ENCODE peak calls at places on chromosome 4, in ten cellular contexts. B, W, N, G, U, O, A, I, H and Q are unnamed samples.

GRCh38 chr4:98929341-98930267 is 671 bp upstream of the EIF4E start:
- DNase-seq in N (peak), B (peak), O (no peak), I (peak), H (peak), A (peak), G (peak), W (no peak), U (peak), Q (peak)

GRCh38 chr4:81003549-81004240 is 26.8 kb upstream of the BMP3 start:
- DNase-seq in I (no peak), N (no peak), G (peak), W (no peak), H (no peak), U (no peak), B (no peak), A (no peak), O (no peak), Q (peak)

GRCh38 chr4:156662921-156663320 is 308.7 kb downstream of the PDGFC start:
- DNase-seq in B (no peak), G (no peak), I (no peak), A (no peak), U (no peak), N (no peak), O (no peak), W (no peak), H (no peak), Q (no peak)

GRCh38 chr4:55381502-55381901 is 14.3 kb upstream of the TMEM165 start:
- DNase-seq in N (no peak), U (no peak), B (no peak), A (no peak), I (no peak), G (no peak), O (no peak), H (no peak), W (no peak), Q (no peak)

GRCh38 chr4:76856183-76856969 is 41.6 kb downstream of the SOWAHB start:
- DNase-seq in G (no peak), O (peak), W (no peak), B (no peak), H (no peak), I (no peak), A (peak), N (no peak), U (no peak), Q (no peak)

GRCh38 chr4:39976945-39977488 is 694 bp downstream of the PDS5A start:
- DNase-seq in N (peak), U (peak), B (peak), W (peak), A (peak), I (peak), H (no peak), G (peak), O (peak), Q (peak)

GRCh38 chr4:10082459-10083272 is 33.9 kb downstream of the WDR1 start:
- DNase-seq in W (peak), B (no peak), G (no peak), H (no peak), I (no peak), A (no peak), O (no peak), U (peak), N (no peak), Q (no peak)

GRCh38 chr4:76977731-76978350 is 28.3 kb downstream of the SEPTIN11 start:
- DNase-seq in O (no peak), N (no peak), H (peak), W (no peak), I (no peak), U (no peak), B (peak), A (no peak), G (no peak), Q (no peak)

GRCh38 chr4:77031544-77031943 is 44.2 kb downstream of the CCNI start:
- DNase-seq in G (no peak), N (no peak), I (no peak), B (no peak), O (no peak), A (no peak), H (no peak), W (no peak), U (no peak), Q (no peak)

GRCh38 chr4:77465271-77465670 is 140.3 kb upstream of the CXCL13 start:
- DNase-seq in G (peak), I (peak), A (peak), W (no peak), N (no peak), B (peak), U (no peak), O (no peak), H (no peak), Q (no peak)

GRCh38 chr4:107599841-107600240 is 120.2 kb downstream of the PAPSS1 start:
- DNase-seq in N (no peak), A (no peak), I (no peak), G (no peak), H (no peak), W (no peak), O (no peak), B (no peak), U (no peak), Q (no peak)

GRCh38 chr4:138037716-138038115 is 204.4 kb downstream of the SLC7A11 start:
- DNase-seq in W (no peak), I (peak), N (no peak), O (no peak), G (no peak), A (no peak), H (no peak), U (no peak), B (no peak), Q (no peak)

GRCh38 chr4:26028793-26029511 is 114.9 kb downstream of the SMIM20 start:
- DNase-seq in G (peak), W (no peak), B (peak), N (peak), O (peak), A (peak), U (peak), H (no peak), I (peak), Q (peak)

GRCh38 chr4:66330125-66330524 is 659.8 kb upstream of the EPHA5 start:
- DNase-seq in H (no peak), W (no peak), I (no peak), O (no peak), N (no peak), A (no peak), G (no peak), U (no peak), B (no peak), Q (no peak)

GRCh38 chr4:139532951-139533350 is 23.1 kb downstream of the SETD7 start:
- DNase-seq in B (no peak), W (no peak), I (no peak), N (no peak), H (no peak), A (no peak), U (no peak), O (no peak), G (no peak), Q (no peak)

GRCh38 chr4:136927172-136927571 is 605.1 kb downstream of the PCDH18 start:
- DNase-seq in O (no peak), U (no peak), G (no peak), W (no peak), B (peak), N (no peak), H (no peak), I (no peak), A (peak), Q (no peak)

GRCh38 chr4:84967292-84967651 is 782 bp upstream of the WDFY3 start:
- DNase-seq in U (no peak), A (no peak), H (no peak), N (no peak), G (no peak), I (no peak), O (no peak), W (no peak), B (no peak), Q (no peak)

GRCh38 chr4:84966382-84967291 is at the start of gene WDFY3:
- DNase-seq in H (no peak), A (peak), N (peak), W (peak), O (peak), G (peak), B (peak), I (peak), U (peak), Q (peak)

GRCh38 chr4:84965558-84966381 is 720 bp downstream of the WDFY3 start:
- DNase-seq in H (no peak), G (peak), W (no peak), A (peak), U (peak), I (peak), O (peak), B (peak), N (peak), Q (no peak)

GRCh38 chr4:84962102-84962501 is 4.4 kb downstream of the WDFY3 start:
- DNase-seq in B (no peak), W (no peak), H (no peak), G (no peak), U (no peak), N (no peak), I (no peak), A (no peak), O (no peak), Q (no peak)

DNA sequence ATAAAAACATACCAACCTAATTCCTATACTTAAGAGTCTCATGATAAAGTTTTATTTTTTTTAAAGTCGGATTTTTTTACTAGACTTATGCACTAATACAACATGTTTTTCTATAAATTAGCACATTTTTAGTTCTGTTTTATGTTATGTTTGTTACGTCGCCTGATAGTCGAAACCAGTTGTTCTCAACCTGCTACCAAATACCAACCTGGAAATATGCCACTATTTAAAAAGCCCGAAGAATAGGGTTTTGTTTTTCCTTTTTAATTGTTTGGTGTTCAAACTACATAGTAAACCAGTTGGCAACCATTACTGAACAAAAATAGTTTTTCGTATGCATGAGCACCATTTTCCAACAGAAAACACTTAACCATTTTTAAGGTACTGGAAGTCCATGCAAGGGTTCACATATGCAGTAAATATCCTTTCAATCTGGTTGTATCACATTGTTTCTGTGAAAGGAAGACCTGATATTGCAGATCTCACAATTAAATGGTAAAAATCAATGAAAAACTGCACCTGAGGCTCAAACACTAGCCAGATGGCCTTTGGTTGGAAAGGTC is 1.4 kb downstream of the WDFY3 start:
- DNase-seq in N (no peak), B (no peak), A (no peak), U (no peak), G (no peak), W (no peak), H (no peak), I (no peak), O (no peak), Q (no peak)
- TF ChIP-seq CTCF in N (no peak), B (no peak), A (no peak), U (no peak), G (no peak), W (no peak), H (no peak), I (no peak), O (no peak), Q (no peak)

DNA sequence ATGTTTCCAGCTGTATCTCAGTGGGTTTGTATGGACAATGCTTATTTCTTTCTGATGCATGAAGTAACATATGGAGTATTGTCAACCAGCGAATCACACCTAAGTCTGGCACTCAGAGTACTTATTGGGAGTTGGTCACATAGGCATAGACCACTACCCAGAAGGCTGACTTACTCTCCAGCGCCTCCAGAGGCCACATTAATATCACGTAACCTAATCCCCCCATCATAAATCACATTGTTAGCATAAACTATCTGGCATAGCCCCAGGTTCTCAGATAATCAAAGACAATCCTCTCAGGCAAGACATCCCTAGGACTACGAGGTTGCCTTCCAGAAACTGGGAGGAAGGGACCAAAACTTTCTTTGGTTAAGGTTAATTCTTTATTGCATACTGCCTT is 560.5 kb upstream of the PABPC4L start:
- DNase-seq in I (peak), B (no peak), O (no peak), A (no peak), G (no peak), U (no peak), W (no peak), N (no peak), H (no peak), Q (no peak)
- TF ChIP-seq CTCF in I (peak), B (no peak), O (peak), A (no peak), G (peak), U (no peak), W (no peak), N (no peak), H (peak), Q (peak)

DNA sequence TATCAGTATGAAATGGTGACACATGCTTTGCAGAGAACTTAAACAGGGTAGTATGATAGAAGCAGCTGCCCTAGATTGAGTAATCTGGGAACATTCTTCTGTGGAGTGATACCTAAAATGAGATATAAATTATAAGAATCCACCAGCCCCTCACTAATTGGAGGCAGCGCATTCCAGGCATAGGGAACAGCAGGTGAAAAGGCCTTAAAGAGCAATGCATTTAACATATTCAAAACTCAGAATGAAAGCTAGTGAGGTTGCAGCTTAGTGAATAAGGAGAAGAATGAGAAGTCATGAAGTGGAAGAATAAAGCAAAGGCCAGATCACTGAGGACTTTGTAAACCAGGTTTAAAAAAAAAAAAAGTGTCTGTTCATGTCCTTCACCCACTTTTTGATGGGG is 4.9 kb upstream of the ODAM start:
- DNase-seq in G (no peak), I (peak), O (no peak), A (no peak), B (no peak), W (no peak), U (no peak), H (no peak), N (no peak), Q (no peak)
- TF ChIP-seq CTCF in G (no peak), I (no peak), O (no peak), A (no peak), B (no peak), W (no peak), U (no peak), H (no peak), N (no peak), Q (no peak)

DNA sequence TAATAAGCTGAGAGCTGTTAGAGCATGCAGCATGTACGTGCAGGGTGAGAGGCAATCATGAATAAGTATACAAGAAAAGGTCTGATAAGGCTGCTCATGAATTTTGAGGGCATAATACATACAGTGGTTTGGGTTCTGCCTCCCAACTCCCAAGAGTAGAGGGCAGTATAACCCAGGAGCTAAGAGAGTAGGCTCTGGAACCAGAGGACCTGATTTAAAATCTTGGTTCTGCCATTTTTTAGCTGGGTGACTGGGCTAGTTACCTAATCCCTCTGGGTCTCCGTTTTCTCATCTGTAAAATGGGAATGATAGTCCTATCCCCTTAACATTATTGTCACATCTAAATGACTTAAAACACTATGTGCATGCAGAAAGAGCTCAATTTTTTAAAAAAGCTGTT is 85.3 kb downstream of the LNX1 start:
- DNase-seq in O (no peak), H (no peak), B (no peak), U (no peak), W (no peak), I (peak), A (no peak), G (no peak), N (no peak), Q (no peak)
- TF ChIP-seq CTCF in O (no peak), H (peak), B (no peak), U (no peak), W (no peak), I (peak), A (no peak), G (no peak), N (no peak), Q (no peak)

GRCh38 chr4:132332932-132333722 is 816.0 kb upstream of the PCDH10 start:
- DNase-seq in N (no peak), G (no peak), B (no peak), U (no peak), H (no peak), I (peak), A (no peak), O (no peak), W (no peak), Q (no peak)
- TF ChIP-seq CTCF in N (peak), G (peak), B (peak), U (peak), H (no peak), I (peak), A (no peak), O (peak), W (peak), Q (no peak)

DNA sequence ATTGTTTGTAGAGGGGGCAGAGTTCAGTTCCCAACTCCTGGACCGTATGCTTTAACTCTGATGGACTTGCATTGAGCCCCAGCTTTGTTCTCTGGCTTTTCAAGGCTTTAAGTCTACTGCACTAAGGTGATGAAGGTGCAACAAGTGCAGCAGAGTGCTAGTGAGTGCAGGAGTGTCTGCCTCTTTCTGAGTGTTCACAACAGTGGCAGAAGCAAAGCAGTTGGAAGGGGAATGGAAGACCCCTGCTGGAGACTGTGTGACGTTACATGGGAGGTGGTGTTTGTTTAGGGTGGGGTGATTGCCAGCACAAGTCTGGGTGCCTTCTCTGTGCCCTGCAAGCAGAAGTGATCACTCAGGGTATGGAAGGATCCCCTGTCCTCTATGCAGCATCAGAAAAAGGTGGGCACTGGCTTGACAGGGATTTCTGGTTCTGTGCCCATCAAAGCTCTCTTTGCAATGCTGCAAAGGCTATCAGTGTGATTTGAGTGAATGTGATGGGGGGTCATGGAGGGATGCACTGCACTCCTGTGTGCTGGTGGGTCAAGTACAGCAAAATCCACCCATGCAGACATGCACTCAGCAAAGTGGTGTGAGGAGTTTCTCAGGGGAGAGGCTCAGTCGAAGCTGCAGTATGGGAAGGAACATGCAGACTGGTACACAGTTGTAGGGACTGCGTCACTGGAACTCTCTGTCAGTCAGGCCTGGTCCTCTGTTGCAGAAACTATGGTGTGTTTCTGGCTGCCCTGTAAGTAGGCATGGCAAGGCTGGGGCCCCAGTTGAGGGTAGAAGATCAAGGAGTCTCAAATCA is 70.9 kb upstream of the UGT2B7 start:
- DNase-seq in N (peak), I (peak), B (no peak), W (no peak), O (peak), U (no peak), A (peak), H (no peak), G (no peak), Q (no peak)
- TF ChIP-seq CTCF in N (peak), I (peak), B (no peak), W (no peak), O (peak), U (no peak), A (no peak), H (no peak), G (no peak), Q (peak)

DNA sequence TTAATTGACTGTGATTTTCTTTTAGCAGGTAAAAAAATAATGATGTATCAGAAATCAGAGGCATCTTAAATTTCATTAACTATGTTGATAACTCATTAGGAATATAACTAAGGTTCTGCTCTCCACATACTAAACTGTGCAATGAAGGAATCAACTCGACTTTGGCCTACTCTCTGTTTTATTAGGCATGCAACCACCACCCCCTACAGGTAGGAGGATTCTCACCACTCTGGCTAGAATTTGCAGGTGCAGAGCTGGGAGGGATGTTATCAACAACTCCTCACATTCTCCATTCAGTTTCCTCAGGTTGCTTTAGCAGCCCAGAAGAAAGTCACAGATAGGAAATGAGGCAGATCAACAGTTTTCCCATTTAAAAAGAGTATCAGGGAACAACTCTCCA is 160.1 kb downstream of the COX18 start:
- DNase-seq in W (no peak), O (no peak), B (no peak), G (no peak), A (peak), I (peak), U (no peak), N (no peak), H (no peak), Q (no peak)
- TF ChIP-seq CTCF in W (no peak), O (peak), B (no peak), G (no peak), A (no peak), I (peak), U (no peak), N (peak), H (no peak), Q (no peak)